ENCODE peak calls at places on chromosome 5, in six cellular contexts. S is breast epithelium, Y is fibroblast of mammary gland, A is A549, Q is spleen, T is ovary. X is an unnamed sample.

GRCh38 chr5:164844348-164844747 is 1338.9 kb downstream of the MAT2B start:
- DNase-seq in S (no peak), Y (no peak), A (no peak), Q (no peak), T (no peak), X (no peak)

GRCh38 chr5:91166040-91166807 is 216.9 kb downstream of the ARRDC3 start:
- DNase-seq in S (no peak), Y (peak; percentile 41), A (no peak), Q (no peak), T (no peak), X (no peak)

GRCh38 chr5:2280318-2280717 is 397.6 kb upstream of the IRX4 start:
- DNase-seq in S (peak; percentile 0), Y (no peak), A (no peak), Q (no peak), T (no peak), X (no peak)

GRCh38 chr5:141654298-141654697 is 3.1 kb upstream of the FCHSD1 start:
- DNase-seq in S (no peak), Y (peak; percentile 81), A (no peak), Q (no peak), T (no peak), X (no peak)

GRCh38 chr5:178111925-178112324 is 1.4 kb upstream of the N4BP3 start:
- DNase-seq in S (no peak), Y (peak; percentile 68), A (no peak), Q (no peak), T (no peak), X (no peak)

GRCh38 chr5:139690385-139691274 is 42.5 kb downstream of the CXXC5 start:
- DNase-seq in S (no peak), Y (peak; percentile 80), A (no peak), Q (peak; percentile 81), T (no peak), X (peak; percentile 63)

GRCh38 chr5:132221781-132222648 is 5.6 kb downstream of the P4HA2 start:
- DNase-seq in S (no peak), Y (peak; percentile 86), A (no peak), Q (peak; percentile 41), T (peak; percentile 79), X (no peak)

GRCh38 chr5:82355053-82355452 is 76.9 kb upstream of the RPS23 start:
- DNase-seq in S (no peak), Y (no peak), A (no peak), Q (no peak), T (no peak), X (no peak)

GRCh38 chr5:6759401-6759800 is 46.2 kb downstream of the TENT4A start:
- DNase-seq in S (no peak), Y (peak; percentile 27), A (peak; percentile 56), Q (no peak), T (no peak), X (no peak)

GRCh38 chr5:4868140-4868735 is 271.9 kb upstream of the ADAMTS16 start:
- DNase-seq in S (no peak), Y (peak; percentile 39), A (peak; percentile 52), Q (no peak), T (peak; percentile 66), X (peak; percentile 35)

GRCh38 chr5:142080248-142080647 is 28.3 kb upstream of the NDFIP1 start:
- DNase-seq in S (no peak), Y (no peak), A (no peak), Q (no peak), T (no peak), X (no peak)

GRCh38 chr5:139574641-139575312 is 13.6 kb downstream of the UBE2D2 start:
- DNase-seq in S (no peak), Y (peak; percentile 59), A (peak; percentile 46), Q (no peak), T (no peak), X (peak; percentile 56)

GRCh38 chr5:124139477-124139876 is 607.0 kb downstream of the ZNF608 start:
- DNase-seq in S (no peak), Y (no peak), A (no peak), Q (no peak), T (no peak), X (no peak)

GRCh38 chr5:131323378-131323777 is 59.5 kb downstream of the CDC42SE2 start:
- DNase-seq in S (no peak), Y (no peak), A (no peak), Q (no peak), T (no peak), X (no peak)

GRCh38 chr5:133691448-133691847 is 79.1 kb upstream of the FSTL4 start:
- DNase-seq in S (no peak), Y (no peak), A (peak; percentile 85), Q (no peak), T (no peak), X (no peak)

GRCh38 chr5:91132552-91132951 is 250.6 kb downstream of the ARRDC3 start:
- DNase-seq in S (no peak), Y (no peak), A (no peak), Q (no peak), T (no peak), X (no peak)

GRCh38 chr5:37712750-37713149 is 127.1 kb downstream of the GDNF start:
- DNase-seq in S (no peak), Y (no peak), A (no peak), Q (no peak), T (no peak), X (no peak)

GRCh38 chr5:59246470-59247250 is 646.9 kb downstream of the PDE4D start:
- DNase-seq in S (no peak), Y (peak; percentile 5), A (peak; percentile 60), Q (no peak), T (no peak), X (no peak)
- H3K4me3 ChIP-seq in S (no peak overlapping the region), Y (no peak overlapping the region), A (no peak overlapping the region), Q (no peak overlapping the region), T (no peak overlapping the region), X (no peak overlapping the region)

GRCh38 chr5:17156463-17156862 is 61.0 kb upstream of the BASP1 start:
- DNase-seq in S (no peak), Y (peak; percentile 64), A (no peak), Q (no peak), T (no peak), X (no peak)

GRCh38 chr5:17161669-17162068 is 55.8 kb upstream of the BASP1 start:
- DNase-seq in S (no peak), Y (no peak), A (no peak), Q (no peak), T (no peak), X (no peak)

GRCh38 chr5:17157916-17158529 is 59.4 kb upstream of the BASP1 start:
- DNase-seq in S (no peak), Y (peak; percentile 96), A (peak; percentile 79), Q (no peak), T (no peak), X (no peak)

GRCh38 chr5:17154211-17154996 is 63.0 kb upstream of the BASP1 start:
- DNase-seq in S (no peak), Y (peak; percentile 83), A (peak; percentile 72), Q (no peak), T (no peak), X (no peak)

GRCh38 chr5:17157294-17157693 is 60.1 kb upstream of the BASP1 start:
- DNase-seq in S (no peak), Y (peak; percentile 69), A (no peak), Q (no peak), T (no peak), X (no peak)
- H3K4me3 ChIP-seq in S (no peak overlapping the region), Y (no peak overlapping the region), A (no peak overlapping the region), Q (no peak overlapping the region), T (no peak overlapping the region), X (no peak overlapping the region)

GRCh38 chr5:109410389-109411174 is 808 bp upstream of the PJA2 start:
- DNase-seq in S (peak; percentile 58), Y (peak; percentile 88), A (peak; percentile 83), Q (peak; percentile 93), T (peak; percentile 82), X (peak; percentile 80)
- H3K4me3 ChIP-seq in S (peak overlapping the region; percentile 89), Y (peak overlapping the region; percentile 75), A (peak overlapping the region; percentile 56), Q (peak overlapping the region; percentile 85), T (peak overlapping the region; percentile 64), X (peak overlapping the region; percentile 93)

DNA sequence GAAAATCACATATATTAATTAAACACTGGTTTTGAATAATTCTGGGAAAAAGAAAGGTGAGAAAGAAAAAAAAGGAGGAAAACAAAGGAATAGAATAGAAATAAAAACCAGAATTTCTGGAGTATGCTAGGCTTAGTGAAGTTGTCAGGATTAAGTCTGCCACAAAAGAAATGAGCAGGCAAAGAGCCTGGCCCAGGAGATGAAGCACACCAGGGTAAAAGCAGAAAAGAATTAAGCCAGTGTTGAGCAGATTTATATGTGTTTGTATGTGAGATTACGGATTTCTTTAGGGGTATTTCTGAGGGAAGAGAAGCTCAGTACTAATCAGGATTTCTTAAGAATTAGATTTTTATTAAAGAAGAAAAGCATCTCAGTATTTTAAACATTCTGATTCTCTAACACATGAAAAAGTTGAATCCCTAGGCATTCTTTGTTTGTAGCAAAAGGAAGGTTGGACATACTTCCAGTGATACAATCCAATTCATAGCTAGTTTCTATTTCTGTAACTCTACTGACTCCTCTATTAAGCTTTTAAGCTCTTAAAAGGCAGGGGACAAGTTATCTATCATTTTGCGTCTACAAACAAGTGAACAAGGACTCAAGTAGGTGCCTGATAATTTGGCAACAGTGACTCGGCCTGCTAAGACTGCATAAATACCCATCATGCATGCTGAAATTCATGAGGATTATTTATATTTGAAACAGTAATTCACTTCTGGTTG is 74.4 kb downstream of the MRPS27 start:
- DNase-seq in S (no peak), Y (no peak), A (no peak), Q (no peak), T (no peak), X (no peak)
- H3K4me3 ChIP-seq in S (no peak overlapping the region), Y (no peak overlapping the region), A (no peak overlapping the region), Q (no peak overlapping the region), T (no peak overlapping the region), X (no peak overlapping the region)

GRCh38 chr5:40828690-40829661 is 6.0 kb downstream of the RPL37 start:
- DNase-seq in S (no peak), Y (no peak), A (no peak), Q (no peak), T (no peak), X (peak; percentile 46)

GRCh38 chr5:40831346-40832210 is 3.4 kb downstream of the RPL37 start:
- DNase-seq in S (no peak), Y (no peak), A (no peak), Q (no peak), T (no peak), X (no peak)

GRCh38 chr5:40827479-40827977 is 7.5 kb downstream of the RPL37 start:
- DNase-seq in S (no peak), Y (no peak), A (no peak), Q (no peak), T (no peak), X (no peak)

GRCh38 chr5:40828021-40828631 is 6.9 kb downstream of the RPL37 start:
- DNase-seq in S (no peak), Y (no peak), A (no peak), Q (no peak), T (no peak), X (no peak)

DNA sequence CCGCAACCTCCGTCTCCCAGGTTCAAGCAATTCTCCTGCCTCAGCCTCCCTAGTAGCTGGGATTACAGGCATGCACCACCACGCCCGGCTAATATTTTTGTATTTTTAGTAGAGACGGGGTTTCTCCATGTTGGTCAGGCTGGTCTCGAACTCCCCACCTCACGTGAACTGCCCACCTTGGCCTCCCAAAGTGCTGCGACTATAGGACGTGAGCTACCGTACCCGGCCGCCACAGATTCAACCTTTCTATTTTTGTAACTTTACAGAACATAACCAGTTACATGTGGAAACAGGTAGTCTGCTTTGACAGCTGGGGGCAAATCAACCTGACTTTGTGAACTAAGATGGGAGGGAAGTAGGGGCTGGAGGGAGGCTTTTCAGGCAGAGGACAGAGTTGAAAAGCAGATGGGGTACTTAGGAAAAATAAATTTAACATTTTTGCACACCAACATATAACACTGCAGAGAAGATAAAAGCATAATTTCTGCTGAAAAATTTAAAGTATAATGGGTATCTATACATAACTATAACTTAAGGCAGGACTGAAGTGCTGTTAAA is 5.2 kb downstream of the RPL37 start:
- DNase-seq in S (no peak), Y (no peak), A (no peak), Q (no peak), T (no peak), X (no peak)
- H3K4me3 ChIP-seq in S (no peak overlapping the region), Y (no peak overlapping the region), A (no peak overlapping the region), Q (no peak overlapping the region), T (no peak overlapping the region), X (no peak overlapping the region)

X was measured in SJCRH30.